ENCODE peak calls at places on chromosomes 5 and 9, in four cellular contexts. Z is GM12878, L is HCT116, E is HepG2. Y is an unnamed sample.

GRCh38 chr5:92980491-92980890 is 600.5 kb downstream of the NR2F1-AS1 start:
- DNase-seq in Z (no peak), L (no peak), E (no peak), Y (no peak)

GRCh38 chr5:126810983-126811382 is 34.0 kb downstream of the LMNB1 start:
- DNase-seq in Z (no peak), L (no peak), E (no peak), Y (no peak)

GRCh38 chr5:99005506-99005905 is 76.7 kb upstream of the CHD1 start:
- DNase-seq in Z (no peak), L (no peak), E (no peak), Y (no peak)

GRCh38 chr9:98974994-98975712 is 31.4 kb downstream of the COL15A1 start:
- DNase-seq in Z (no peak), L (peak; percentile 61), E (peak; percentile 34), Y (peak; percentile 99)

GRCh38 chr5:173050791-173051190 is 5.4 kb upstream of the CREBRF start:
- DNase-seq in Z (no peak), L (no peak), E (no peak), Y (no peak)

GRCh38 chr9:98807070-98807810 is at the start of gene GALNT12:
- DNase-seq in Z (no peak), L (no peak), E (no peak), Y (peak; percentile 77)

GRCh38 chr5:122846051-122846567 is 696 bp downstream of the SNX24 start:
- DNase-seq in Z (no peak), L (no peak), E (peak; percentile 84), Y (no peak)

GRCh38 chr5:32307769-32308194 is 5.0 kb downstream of the MTMR12 start:
- DNase-seq in Z (no peak), L (no peak), E (no peak), Y (no peak)

GRCh38 chr9:21579209-21579608 is 97.1 kb upstream of the IFNE start:
- DNase-seq in Z (no peak), L (no peak), E (no peak), Y (no peak)

GRCh38 chr9:37617837-37618236 is 25.4 kb upstream of the TOMM5 start:
- DNase-seq in Z (no peak), L (no peak), E (no peak), Y (no peak)

GRCh38 chr5:173714551-173715428 is 98.3 kb upstream of the BOD1 start:
- DNase-seq in Z (no peak), L (no peak), E (no peak), Y (no peak)

GRCh38 chr5:111079846-111080245 is 8.3 kb downstream of the TSLP start:
- DNase-seq in Z (no peak), L (no peak), E (no peak), Y (no peak)

GRCh38 chr5:111076076-111076475 is 4.6 kb downstream of the TSLP start:
- DNase-seq in Z (no peak), L (no peak), E (no peak), Y (no peak)

GRCh38 chr5:111074244-111074643 is 2.7 kb downstream of the TSLP start:
- DNase-seq in Z (no peak), L (no peak), E (no peak), Y (no peak)

GRCh38 chr5:111075520-111075919 is 4.0 kb downstream of the TSLP start:
- DNase-seq in Z (no peak), L (peak; percentile 44), E (no peak), Y (no peak)

GRCh38 chr5:111077678-111078077 is 6.2 kb downstream of the TSLP start:
- DNase-seq in Z (no peak), L (no peak), E (no peak), Y (no peak)
- TF ChIP-seq SIN3A in Z (no peak), L (no peak), E (no peak), Y (no peak)

GRCh38 chr5:59182722-59183121 is 599.8 kb downstream of the RAB3C start:
- DNase-seq in Z (no peak), L (no peak), E (no peak), Y (peak; percentile 47)
- TF ChIP-seq SIN3A in Z (no peak), L (no peak), E (no peak), Y (no peak)

DNA sequence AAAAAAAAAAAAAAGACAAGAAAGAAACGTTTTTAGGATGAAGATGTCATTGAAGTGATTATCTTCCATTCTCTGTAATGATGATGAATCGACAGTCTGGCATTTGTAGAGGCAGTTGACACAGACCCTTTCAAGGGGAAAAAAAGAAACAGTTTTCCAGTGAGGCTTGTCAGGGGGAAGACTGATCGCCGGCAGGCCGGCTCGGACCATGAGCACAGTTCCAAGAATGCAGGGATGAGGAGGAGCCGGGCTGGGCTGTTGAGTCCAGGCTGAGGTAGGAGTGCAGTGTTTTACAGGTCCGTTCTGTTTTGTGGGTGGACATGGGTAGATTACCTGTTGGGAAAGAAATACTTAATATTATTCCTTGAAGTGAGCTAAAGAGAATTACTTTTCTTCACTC is 194.6 kb downstream of the AOPEP start:
- DNase-seq in Z (no peak), L (no peak), E (no peak), Y (no peak)
- TF ChIP-seq SIN3A in Z (no peak), L (no peak), E (no peak), Y (no peak)

DNA sequence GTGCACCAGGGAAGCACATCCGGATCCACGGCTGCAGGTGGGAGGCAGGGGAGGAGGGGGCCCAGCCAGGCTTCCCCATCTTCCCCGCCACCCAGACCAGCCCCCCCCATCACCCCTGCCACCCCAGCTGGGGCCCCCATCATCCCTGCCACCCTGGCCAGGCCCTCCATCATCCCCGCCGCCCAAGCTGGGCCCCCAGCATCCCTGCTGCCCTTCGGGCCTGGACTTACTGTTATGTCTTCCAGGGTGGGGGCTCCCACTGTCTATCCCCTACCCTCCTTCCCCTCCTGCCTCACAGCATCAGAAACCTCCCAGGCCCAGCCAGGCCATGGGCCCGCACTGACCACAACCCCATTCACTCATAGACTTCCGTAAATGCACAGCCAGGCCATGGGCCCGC is 27.5 kb downstream of the SLC6A18 start:
- DNase-seq in Z (no peak), L (no peak), E (no peak), Y (no peak)
- TF ChIP-seq SIN3A in Z (no peak), L (no peak), E (no peak), Y (no peak)

GRCh38 chr5:76175821-76176403 is 92.7 kb downstream of the SV2C start:
- DNase-seq in Z (peak; percentile 64), L (no peak), E (no peak), Y (no peak)
- TF ChIP-seq SIN3A in Z (no peak), L (no peak), E (no peak), Y (no peak)